ENCODE peak calls at places on chromosomes 12 and 14, in seven cellular contexts. E is HepG2, H is H9, L is K562, F is endothelial cell of umbilical vein, D is endodermal cell, O is fibroblast of lung. A is an unnamed sample.

GRCh38 chr12:101939856-101940265 is 62.5 kb downstream of the DRAM1 start:
- DNase-seq in E (peak), H (peak), L (peak), F (peak), D (peak), O (peak), A (peak)

GRCh38 chr12:3150820-3151590 is 73.8 kb downstream of the TSPAN9 start:
- DNase-seq in E (no peak), H (peak), L (no peak), F (peak), D (peak), O (peak), A (no peak)

GRCh38 chr12:115574831-115575230 is 702.7 kb downstream of the MED13L start:
- DNase-seq in E (no peak), H (no peak), L (no peak), F (no peak), D (no peak), O (no peak), A (no peak)

GRCh38 chr12:103791350-103791920 is 49.6 kb downstream of the NT5DC3 start:
- DNase-seq in E (no peak), H (no peak), L (no peak), F (no peak), D (no peak), O (no peak), A (no peak)

GRCh38 chr12:65643595-65644386 is 180.5 kb upstream of the HMGA2 start:
- DNase-seq in E (no peak), H (no peak), L (no peak), F (no peak), D (no peak), O (peak), A (no peak)

GRCh38 chr14:22088614-22089359 is 415.2 kb upstream of the OR4E1 start:
- DNase-seq in E (no peak), H (no peak), L (no peak), F (peak), D (no peak), O (peak), A (no peak)

GRCh38 chr12:3604750-3605638 is 114.0 kb downstream of the PRMT8 start:
- DNase-seq in E (no peak), H (peak), L (no peak), F (peak), D (peak), O (no peak), A (peak)

GRCh38 chr14:34501997-34502396 is 37.5 kb downstream of the EAPP start:
- DNase-seq in E (no peak), H (no peak), L (no peak), F (peak), D (no peak), O (peak), A (no peak)

GRCh38 chr14:39102969-39103957 is at the start of gene SEC23A:
- DNase-seq in E (peak), H (peak), L (peak), F (peak), D (peak), O (peak), A (peak)

GRCh38 chr12:106455100-106455499 is 97.6 kb downstream of the POLR3B start:
- DNase-seq in E (no peak), H (no peak), L (no peak), F (no peak), D (no peak), O (no peak), A (no peak)

GRCh38 chr14:91078095-91078737 is 17.8 kb upstream of the RPS6KA5 start:
- DNase-seq in E (no peak), H (no peak), L (no peak), F (no peak), D (no peak), O (no peak), A (no peak)

GRCh38 chr14:46140445-46140844 is 511.1 kb downstream of the RPL10L start:
- DNase-seq in E (no peak), H (no peak), L (no peak), F (peak), D (no peak), O (no peak), A (no peak)

GRCh38 chr12:14915736-14916135 is 22.6 kb downstream of the ERP27 start:
- DNase-seq in E (no peak), H (no peak), L (no peak), F (no peak), D (no peak), O (no peak), A (no peak)

GRCh38 chr12:124869011-124869665 is 5.5 kb upstream of the SCARB1 start:
- DNase-seq in E (no peak), H (peak), L (peak), F (no peak), D (peak), O (no peak), A (no peak)

GRCh38 chr14:53620325-53620716 is 336.3 kb downstream of the BMP4 start:
- DNase-seq in E (no peak), H (no peak), L (no peak), F (no peak), D (no peak), O (no peak), A (no peak)

GRCh38 chr12:67069451-67070306 is 199.5 kb upstream of the CAND1 start:
- DNase-seq in E (peak), H (peak), L (peak), F (no peak), D (peak), O (no peak), A (peak)

GRCh38 chr14:62066304-62066703 is 304.1 kb downstream of the SNAPC1 start:
- DNase-seq in E (no peak), H (no peak), L (no peak), F (no peak), D (no peak), O (no peak), A (no peak)

GRCh38 chr14:55123101-55123500 is 6.0 kb upstream of the LGALS3 start:
- DNase-seq in E (no peak), H (no peak), L (no peak), F (peak), D (no peak), O (peak), A (no peak)

GRCh38 chr14:23573384-23573783 is 5.2 kb downstream of the JPH4 start:
- DNase-seq in E (no peak), H (no peak), L (no peak), F (no peak), D (peak), O (no peak), A (no peak)

GRCh38 chr12:107027304-107028053 is 40.5 kb upstream of the MTERF2 start:
- DNase-seq in E (peak), H (no peak), L (no peak), F (peak), D (no peak), O (peak), A (no peak)

GRCh38 chr14:20489093-20489994 is 16.0 kb upstream of the RNASE10 start:
- DNase-seq in E (peak), H (no peak), L (no peak), F (no peak), D (no peak), O (no peak), A (no peak)

GRCh38 chr12:53825246-53826081 is 73.7 kb upstream of the CISTR start:
- DNase-seq in E (peak), H (no peak), L (no peak), F (no peak), D (no peak), O (peak), A (no peak)

GRCh38 chr12:95506707-95507523 is 33.0 kb downstream of the METAP2 start:
- DNase-seq in E (no peak), H (no peak), L (no peak), F (no peak), D (no peak), O (peak), A (no peak)

GRCh38 chr12:131755305-131756113 is 44.6 kb downstream of the SFSWAP start:
- DNase-seq in E (peak), H (peak), L (peak), F (no peak), D (peak), O (peak), A (no peak)

GRCh38 chr12:117699118-117699517 is 269.7 kb downstream of the KSR2 start:
- DNase-seq in E (no peak), H (no peak), L (no peak), F (no peak), D (no peak), O (no peak), A (no peak)

GRCh38 chr14:46377305-46377704 is 274.3 kb downstream of the RPL10L start:
- DNase-seq in E (no peak), H (peak), L (no peak), F (no peak), D (peak), O (no peak), A (no peak)

GRCh38 chr12:62106547-62107175 is 153.5 kb upstream of the USP15 start:
- DNase-seq in E (no peak), H (peak), L (no peak), F (no peak), D (no peak), O (no peak), A (no peak)

GRCh38 chr12:54046809-54047159 is 6.9 kb upstream of the HOXC4 start:
- DNase-seq in E (no peak), H (no peak), L (no peak), F (no peak), D (no peak), O (no peak), A (no peak)

GRCh38 chr12:98684199-98684598 is 39.1 kb downstream of the APAF1 start:
- DNase-seq in E (no peak), H (no peak), L (no peak), F (no peak), D (no peak), O (no peak), A (no peak)

GRCh38 chr12:89064780-89065179 is 287.5 kb downstream of the DUSP6 start:
- DNase-seq in E (no peak), H (no peak), L (no peak), F (no peak), D (no peak), O (peak), A (no peak)

GRCh38 chr14:32552766-32553165 is 223.7 kb downstream of the AKAP6 start:
- DNase-seq in E (no peak), H (no peak), L (no peak), F (peak), D (no peak), O (no peak), A (no peak)

GRCh38 chr12:99383258-99383657 is 264.3 kb upstream of the GARIN6 start:
- DNase-seq in E (no peak), H (no peak), L (no peak), F (no peak), D (no peak), O (no peak), A (no peak)

GRCh38 chr14:37093364-37093763 is 79.0 kb downstream of the SLC25A21 start:
- DNase-seq in E (no peak), H (no peak), L (no peak), F (no peak), D (no peak), O (no peak), A (no peak)

DNA sequence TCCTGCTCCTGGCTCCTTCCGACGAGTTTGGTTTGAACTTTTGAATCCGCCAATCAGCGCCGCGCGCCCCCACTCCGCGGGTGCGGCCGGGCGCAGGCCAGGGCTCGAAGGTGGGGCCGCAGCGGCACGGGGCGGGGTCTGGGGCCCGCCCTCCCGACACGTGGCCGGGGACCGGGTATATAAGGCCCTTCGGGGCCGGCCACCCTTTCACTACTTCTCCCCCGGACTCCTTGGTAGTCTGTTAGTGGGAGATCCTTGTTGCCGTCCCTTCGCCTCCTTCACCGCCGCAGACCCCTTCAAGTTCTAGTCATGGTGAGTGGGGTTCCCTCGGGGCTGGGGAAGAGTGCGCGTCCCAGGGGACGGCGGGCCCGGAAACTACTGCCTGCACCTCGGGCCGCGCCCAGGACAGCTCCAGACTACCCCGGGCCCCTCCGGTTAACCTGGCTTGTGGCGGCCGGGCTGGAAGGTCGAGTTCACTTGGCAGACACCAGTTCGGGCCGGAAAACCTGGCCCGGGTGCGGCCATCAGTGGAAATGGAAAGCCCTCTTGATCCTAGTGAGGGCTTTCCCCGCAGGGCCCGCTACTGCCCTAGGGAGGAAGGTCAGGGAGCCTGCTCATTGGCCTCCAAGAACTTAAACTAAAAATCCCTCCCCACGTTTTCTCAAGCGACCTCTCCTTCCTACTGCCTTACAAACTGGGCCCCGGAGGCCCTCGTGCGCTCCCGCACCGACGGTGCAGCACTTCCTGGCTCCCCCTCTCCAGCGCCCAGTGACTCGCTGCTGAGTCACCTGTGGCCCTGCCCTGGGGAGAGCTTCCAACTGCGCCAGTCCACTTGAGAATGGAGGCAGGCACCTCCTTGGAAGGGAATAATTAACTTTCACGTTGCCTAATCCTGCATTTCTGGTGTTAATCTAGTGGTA is at the start of gene TUBA1C:
- DNase-seq in E (peak), H (peak), L (peak), F (peak), D (peak), O (peak), A (peak)
- TF ChIP-seq CTCF in E (peak), H (no peak), L (no peak), F (no peak), D (no peak), O (no peak), A (no peak)

GRCh38 chr12:109065154-109065852 is 12.9 kb downstream of the USP30 start:
- DNase-seq in E (peak), H (no peak), L (no peak), F (no peak), D (no peak), O (peak), A (peak)
- H3K27ac ChIP-seq in E (peak), H (no peak), L (no peak), F (no peak), D (no peak), O (no peak), A (peak)

DNA sequence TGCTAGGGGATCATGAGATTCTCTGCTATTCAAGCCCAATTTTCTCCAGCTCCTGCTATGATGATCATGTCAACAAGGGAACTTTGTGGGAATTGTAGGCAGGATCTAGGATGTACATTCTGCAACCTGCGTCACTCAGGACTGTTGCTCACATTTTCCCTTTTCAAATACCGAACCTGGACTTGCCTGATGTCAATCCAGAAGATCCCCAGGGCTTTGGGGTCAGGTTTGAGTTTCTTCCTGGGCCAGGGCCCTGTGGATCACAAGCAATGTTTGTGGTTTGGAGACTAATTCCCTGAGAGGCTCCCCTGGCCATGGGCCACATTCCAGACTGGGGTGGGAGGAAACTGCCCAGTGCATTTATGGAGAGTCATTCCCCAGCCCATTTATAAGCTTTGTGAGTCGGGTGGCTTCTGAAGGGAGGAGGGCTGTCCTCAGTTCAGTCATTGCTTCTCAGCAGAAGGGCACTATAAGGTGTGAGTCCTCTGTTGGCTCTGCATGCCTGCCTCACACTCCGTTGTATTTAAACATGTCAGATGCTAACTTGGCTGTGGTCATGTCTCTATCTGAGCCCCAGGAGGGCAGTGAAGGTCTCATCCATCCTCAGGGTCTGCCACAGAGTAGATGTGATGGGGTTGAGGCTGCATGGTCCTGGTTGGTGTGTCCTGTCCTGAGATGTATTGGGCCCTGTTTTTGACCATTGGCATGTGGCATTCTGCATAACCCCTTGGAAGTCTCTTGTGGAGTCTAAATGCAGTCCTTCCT is 6.5 kb downstream of the KRT86 start:
- DNase-seq in E (peak), H (no peak), L (no peak), F (no peak), D (peak), O (peak), A (peak)
- H3K9ac ChIP-seq in E (no peak), H (no peak), L (no peak), F (no peak), D (no peak), O (peak), A (no peak)

DNA sequence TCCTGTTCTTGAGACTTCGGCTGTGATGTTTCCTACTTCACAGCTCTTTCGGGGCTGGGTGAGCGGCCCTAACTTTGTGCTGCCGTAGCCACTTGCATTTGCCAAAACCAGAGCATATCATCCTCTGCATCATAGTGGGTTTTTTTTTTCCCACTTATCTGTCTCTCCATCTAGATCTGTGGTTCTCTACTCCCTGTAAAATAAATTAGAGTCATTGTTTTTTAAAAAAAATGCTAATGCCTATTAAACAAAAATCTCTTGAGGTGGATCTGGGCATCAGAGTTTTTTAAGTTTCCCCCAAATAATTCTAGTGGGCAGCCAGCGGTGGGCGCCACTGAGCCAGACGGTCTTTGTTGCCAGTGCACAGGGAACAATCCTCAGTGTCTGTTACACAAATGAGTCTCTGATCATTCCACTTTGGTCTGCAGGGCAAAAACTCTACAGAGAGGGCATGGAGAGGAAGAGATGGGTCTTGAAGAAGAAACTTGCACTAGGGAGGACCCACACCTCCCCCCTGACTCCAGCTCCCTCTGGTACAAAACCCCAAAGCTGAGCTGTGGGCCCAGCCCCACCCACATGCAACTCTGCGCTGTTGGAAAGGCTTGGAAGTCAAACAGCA is 62.4 kb upstream of the BCL2L14 start:
- DNase-seq in E (no peak), H (peak), L (no peak), F (no peak), D (peak), O (no peak), A (no peak)
- TF ChIP-seq CTCF in E (no peak), H (peak), L (peak), F (peak), D (peak), O (peak), A (peak)

DNA sequence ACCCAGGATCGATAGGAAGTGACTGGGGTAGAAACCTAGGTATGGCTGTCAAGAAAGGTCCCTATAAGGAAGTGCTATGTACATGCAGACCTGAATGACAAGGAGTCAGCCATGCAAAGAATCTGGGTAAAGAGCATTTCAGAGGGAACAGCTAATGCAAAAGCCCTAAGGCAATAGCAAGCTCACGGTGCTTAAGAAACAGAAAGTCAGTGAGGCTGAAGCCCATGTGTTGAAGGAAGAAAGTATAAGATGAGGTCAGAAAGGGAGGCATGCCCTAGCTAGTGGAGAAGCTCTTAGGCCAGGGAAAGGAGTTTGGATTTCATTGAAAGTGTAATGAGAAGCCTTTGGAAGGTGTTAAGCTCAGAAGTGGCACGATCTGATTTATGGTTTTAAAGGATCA is 6.0 kb upstream of the ADCY6 start:
- DNase-seq in E (no peak), H (peak), L (no peak), F (no peak), D (no peak), O (no peak), A (no peak)
- H3K27ac ChIP-seq in E (no peak), H (no peak), L (no peak), F (no peak), D (no peak), O (no peak), A (peak)

GRCh38 chr12:6960291-6961277 is 9.4 kb downstream of the PTPN6 start:
- DNase-seq in E (no peak), H (no peak), L (no peak), F (no peak), D (peak), O (peak), A (peak)

GRCh38 chr12:6959376-6960290 is 8.5 kb downstream of the PTPN6 start:
- DNase-seq in E (no peak), H (no peak), L (no peak), F (no peak), D (no peak), O (no peak), A (peak)

GRCh38 chr12:6961695-6962284 is 8.7 kb downstream of the PHB2 start:
- DNase-seq in E (peak), H (peak), L (peak), F (peak), D (peak), O (peak), A (peak)

GRCh38 chr12:6962285-6963015 is 8.0 kb downstream of the PHB2 start:
- DNase-seq in E (no peak), H (peak), L (peak), F (no peak), D (no peak), O (no peak), A (peak)

GRCh38 chr12:6961278-6961694 is 9.2 kb downstream of the PHB2 start:
- DNase-seq in E (no peak), H (no peak), L (peak), F (no peak), D (peak), O (no peak), A (peak)
- H3K9ac ChIP-seq in E (peak), H (peak), L (peak), F (peak), D (peak), O (no peak), A (peak)

GRCh38 chr12:122421815-122422737 is at the start of gene CLIP1:
- DNase-seq in E (peak), H (peak), L (peak), F (peak), D (peak), O (peak), A (peak)
- TF ChIP-seq CTCF in E (peak), H (peak), L (peak), F (peak), D (peak), O (peak), A (peak)

A was measured in colonic mucosa.